ENCODE peak calls at places on chromosome 4, in nine cellular contexts. H is uterus, C is tibial nerve, Q is IMR-90, U is right lobe of liver, L is A549, O is K562, W is HCT116, A is spleen. V is an unnamed sample.

GRCh38 chr4:152684587-152684986 is 4.8 kb upstream of the TMEM154 start:
- DNase-seq in A (no peak), L (no peak), C (no peak), W (no peak), H (no peak), U (no peak), Q (no peak), O (no peak), V (no peak)

GRCh38 chr4:6230827-6231662 is 30.7 kb upstream of the JAKMIP1 start:
- DNase-seq in L (no peak), Q (no peak), U (no peak), H (no peak), A (no peak), O (no peak), C (no peak), W (no peak), V (no peak)

GRCh38 chr4:47907247-47907646 is 7.1 kb downstream of the NFXL1 start:
- DNase-seq in A (no peak), W (no peak), Q (no peak), L (no peak), H (no peak), U (no peak), O (no peak), C (no peak), V (no peak)

GRCh38 chr4:59175588-59175987 is 2024.5 kb upstream of the ADGRL3 start:
- DNase-seq in L (no peak), O (no peak), Q (no peak), A (no peak), W (no peak), C (no peak), H (no peak), U (no peak), V (no peak)

GRCh38 chr4:77599378-77599777 is 6.2 kb upstream of the CXCL13 start:
- DNase-seq in W (peak; percentile 53), U (no peak), C (no peak), Q (peak; percentile 41), A (no peak), H (no peak), L (peak; percentile 34), O (peak; percentile 36), V (no peak)

GRCh38 chr4:87317527-87317926 is 5.2 kb downstream of the HSD17B13 start:
- DNase-seq in H (no peak), U (no peak), Q (peak; percentile 15), L (peak; percentile 45), C (no peak), W (no peak), O (no peak), A (no peak), V (no peak)

GRCh38 chr4:184514121-184514988 is 40.0 kb upstream of the IRF2 start:
- DNase-seq in C (peak; percentile 24), Q (peak; percentile 95), L (peak; percentile 8), W (no peak), U (peak; percentile 43), O (peak; percentile 68), H (peak; percentile 68), A (peak; percentile 83), V (no peak)

GRCh38 chr4:55547461-55547770 is 707 bp upstream of the CLOCK start:
- DNase-seq in Q (no peak), L (no peak), C (no peak), A (peak; percentile 80), H (no peak), U (no peak), O (no peak), W (no peak), V (no peak)

GRCh38 chr4:53659737-53660136 is 68.5 kb upstream of the LNX1 start:
- DNase-seq in Q (no peak), A (no peak), L (no peak), O (no peak), C (no peak), W (no peak), U (no peak), H (no peak), V (no peak)

GRCh38 chr4:158850800-158851644 is 82.2 kb downstream of the FNIP2 start:
- DNase-seq in H (no peak), L (no peak), U (no peak), O (peak; percentile 24), A (no peak), Q (peak; percentile 44), C (no peak), W (peak; percentile 15), V (no peak)

GRCh38 chr4:60249784-60250183 is 950.3 kb upstream of the ADGRL3 start:
- DNase-seq in O (no peak), A (no peak), L (no peak), C (no peak), H (no peak), U (no peak), Q (no peak), W (no peak), V (no peak)

GRCh38 chr4:138834029-138834428 is 181.6 kb upstream of the NOCT start:
- DNase-seq in U (no peak), C (no peak), H (no peak), Q (no peak), O (no peak), L (no peak), W (no peak), A (no peak), V (no peak)

GRCh38 chr4:125736057-125736456 is 421.3 kb downstream of the FAT4 start:
- DNase-seq in H (no peak), W (no peak), L (peak; percentile 83), C (no peak), A (no peak), U (no peak), O (no peak), Q (peak; percentile 52), V (no peak)

GRCh38 chr4:125739760-125740159 is 425.0 kb downstream of the FAT4 start:
- DNase-seq in H (no peak), Q (peak; percentile 38), L (no peak), O (no peak), W (no peak), C (no peak), U (no peak), A (no peak), V (no peak)

GRCh38 chr4:125734504-125734903 is 419.7 kb downstream of the FAT4 start:
- DNase-seq in C (no peak), A (no peak), L (no peak), U (no peak), W (no peak), O (no peak), H (no peak), Q (no peak), V (no peak)

GRCh38 chr4:125732682-125733081 is 417.9 kb downstream of the FAT4 start:
- DNase-seq in Q (no peak), C (no peak), L (no peak), O (no peak), A (no peak), W (no peak), U (no peak), H (no peak), V (no peak)

DNA sequence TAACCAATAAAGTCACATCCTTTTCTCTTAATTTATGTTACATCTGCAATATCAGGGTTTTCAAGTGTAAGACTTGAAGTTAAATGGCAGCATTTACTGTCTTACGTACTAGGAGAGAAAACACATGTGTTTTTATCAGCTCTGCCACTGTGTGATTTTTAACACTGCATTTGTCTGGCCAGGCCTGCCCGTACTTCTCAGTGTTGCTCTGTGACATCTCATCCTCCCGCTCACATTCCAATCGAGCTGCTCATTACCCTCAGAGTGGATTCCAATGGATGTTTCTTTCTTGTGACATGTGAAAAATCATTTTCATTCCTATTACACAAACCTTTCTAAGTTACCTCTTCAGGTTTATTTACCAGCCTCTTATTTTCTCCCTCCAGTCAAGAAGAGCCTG is 420.4 kb downstream of the FAT4 start:
- DNase-seq in O (no peak), A (no peak), U (no peak), H (no peak), L (peak; percentile 83), W (no peak), Q (peak; percentile 86), C (no peak), V (peak; percentile 13)
- H3K4me3 ChIP-seq in O (no peak overlapping the region), A (no peak overlapping the region), U (no peak overlapping the region), H (no peak overlapping the region), L (no peak overlapping the region), W (no peak overlapping the region), Q (no peak overlapping the region), C (no peak overlapping the region), V (no peak overlapping the region)

DNA sequence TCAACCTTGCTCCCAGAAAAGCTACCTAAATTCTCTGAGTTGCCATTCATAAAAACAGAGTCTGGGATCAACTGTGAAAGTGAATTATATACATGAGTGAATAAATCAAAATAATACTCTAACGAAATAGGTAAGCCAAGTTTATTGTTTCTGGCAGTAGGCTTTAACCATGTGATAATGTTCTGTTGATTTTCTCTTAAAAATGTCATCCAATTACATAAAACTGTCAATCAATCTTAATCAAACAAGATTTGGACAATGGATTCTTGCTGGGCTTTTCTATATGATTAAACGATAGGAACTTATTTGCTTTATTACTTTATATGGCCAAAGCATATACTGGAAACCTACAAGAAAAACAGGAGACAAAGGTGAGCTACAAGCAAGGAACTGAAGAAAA is 148.8 kb downstream of the INPP4B start:
- DNase-seq in L (no peak), Q (no peak), C (no peak), H (no peak), A (no peak), O (no peak), U (no peak), W (no peak), V (no peak)
- H3K4me1 ChIP-seq in L (no peaks in the 10 kb centered on the region), Q (no peaks in the 10 kb centered on the region), C (no peaks in the 10 kb centered on the region), H (no peaks in the 10 kb centered on the region), A (no peaks in the 10 kb centered on the region), O (no peaks in the 10 kb centered on the region), U (no peaks in the 10 kb centered on the region), W (no peaks in the 10 kb centered on the region), V (peaks cover 2% of the 10 kb centered on the region)

DNA sequence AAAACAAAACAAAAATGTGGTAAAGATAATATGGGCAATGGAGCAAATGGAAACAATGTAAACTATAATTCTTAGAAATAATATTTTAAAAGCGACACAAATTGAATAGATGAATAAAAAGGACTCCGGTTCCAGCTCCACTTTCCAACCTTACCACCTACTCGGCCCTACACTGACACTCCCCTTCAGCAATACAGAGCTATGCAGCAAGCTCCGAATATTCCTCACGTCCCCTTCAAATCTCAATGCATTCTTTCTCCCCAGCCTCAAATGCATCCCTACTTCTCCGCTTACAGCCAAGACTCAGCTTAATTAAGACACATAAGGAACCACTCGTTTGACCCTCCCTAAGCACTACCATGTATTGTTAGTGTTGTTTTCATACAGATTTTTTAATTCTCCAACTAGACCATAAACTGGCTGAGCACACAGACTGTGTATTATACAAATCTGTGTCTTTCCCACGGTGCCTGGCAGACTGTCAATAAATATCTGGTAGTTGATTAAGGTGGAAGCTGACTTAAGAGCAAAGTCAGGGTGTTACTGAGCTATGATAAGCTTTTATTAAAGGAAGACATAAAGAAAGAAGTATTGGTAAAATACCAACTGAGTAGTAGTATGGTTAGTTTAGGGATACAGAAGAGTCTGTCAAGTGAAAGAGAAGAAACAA is 219.1 kb downstream of the NR3C2 start:
- DNase-seq in Q (no peak), W (no peak), H (no peak), C (no peak), L (no peak), A (no peak), U (no peak), O (no peak), V (no peak)
- TF ChIP-seq POLR2A in Q (no peak), W (no peak), H (no peak), C (no peak), L (no peak), A (no peak), U (no peak), O (no peak), V (no peak)

GRCh38 chr4:112128452-112128851 is 16.8 kb upstream of the FAM241A start:
- DNase-seq in H (no peak), W (no peak), O (no peak), C (no peak), L (no peak), U (no peak), Q (no peak), A (no peak), V (no peak)
- H3K4me3 ChIP-seq in H (no peak overlapping the region), W (no peak overlapping the region), O (no peak overlapping the region), C (no peak overlapping the region), L (no peak overlapping the region), U (no peak overlapping the region), Q (no peak overlapping the region), A (no peak overlapping the region), V (no peak overlapping the region)

GRCh38 chr4:169253904-169254303 is 16.9 kb downstream of the SH3RF1 start:
- DNase-seq in Q (peak; percentile 94), W (no peak), C (no peak), L (peak; percentile 51), U (no peak), A (no peak), H (no peak), O (no peak), V (no peak)
- H3K4me1 ChIP-seq in Q (peaks cover 29% of the 10 kb centered on the region), W (peaks cover 97% of the 10 kb centered on the region), C (peaks cover 19% of the 10 kb centered on the region), L (peaks cover 92% of the 10 kb centered on the region), U (no peaks in the 10 kb centered on the region), A (peaks cover 58% of the 10 kb centered on the region), H (peaks cover 4% of the 10 kb centered on the region), O (no peaks in the 10 kb centered on the region), V (peaks cover 20% of the 10 kb centered on the region)

V was measured in ovary.